ENCODE peak calls at places on chromosomes 2 and 18, in six cellular contexts. H is effector CD4-positive, alpha-beta T cell; Q is A172; V is stimulated activated CD8-positive, alpha-beta memory T cell treated with anti-CD3 and anti-CD28 coated beads, Interleukin-12 subunit alpha, Interleukin-12 subunit beta, amount 100 ng/mL, for 4 hours; N is G401; K is glutamatergic neuron. R is an unnamed sample.
A peak's percentile ranks its signal among the peaks of the same experiment; 100 is the strongest.

GRCh38 chr2:212135739-212136138 is 402.9 kb downstream of the ERBB4 start:
- DNase-seq in Q (peak; percentile 60), N (peak; percentile 100), K (peak; percentile 34), H (no peak), V (no peak), R (no peak)

GRCh38 chr2:62206024-62206423 is 10.1 kb downstream of the B3GNT2 start:
- DNase-seq in K (no peak), H (no peak), N (no peak), Q (no peak), V (no peak), R (no peak)

GRCh38 chr2:132656213-132656612 is 13.8 kb downstream of the LYPD1 start:
- DNase-seq in K (no peak), N (no peak), Q (no peak), V (no peak), H (no peak), R (no peak)

GRCh38 chr2:152740743-152741328 is 22.4 kb downstream of the ARL6IP6 start:
- DNase-seq in K (no peak), N (peak; percentile 63), Q (peak; percentile 50), H (no peak), V (no peak), R (no peak)

GRCh38 chr18:7561907-7562460 is 5.1 kb upstream of the PTPRM start:
- DNase-seq in K (no peak), Q (no peak), V (no peak), H (no peak), N (no peak), R (no peak)

GRCh38 chr2:23293063-23293462 is 91.9 kb upstream of the KLHL29 start:
- DNase-seq in Q (peak; percentile 40), V (no peak), N (no peak), H (no peak), K (no peak), R (no peak)

GRCh38 chr2:212379103-212379502 is 159.5 kb downstream of the ERBB4 start:
- DNase-seq in N (no peak), V (no peak), Q (no peak), K (no peak), H (no peak), R (no peak)

GRCh38 chr2:238136820-238137537 is 1.5 kb upstream of the KLHL30 start:
- DNase-seq in V (no peak), H (no peak), N (no peak), Q (no peak), K (peak; percentile 16), R (no peak)

GRCh38 chr2:15669375-15669910 is 77.8 kb downstream of the DDX1 start:
- DNase-seq in H (no peak), N (no peak), V (no peak), Q (no peak), K (no peak), R (no peak)

GRCh38 chr2:42064417-42064942 is 16.7 kb downstream of the PKDCC start:
- DNase-seq in H (no peak), Q (no peak), V (no peak), N (no peak), K (no peak), R (no peak)

GRCh38 chr18:76821356-76821874 is 942 bp upstream of the ZNF236 start:
- DNase-seq in N (no peak), V (no peak), H (no peak), K (no peak), Q (no peak), R (no peak)

GRCh38 chr2:170815311-170815710 is 1.4 kb upstream of the GAD1 start:
- DNase-seq in H (no peak), K (no peak), V (no peak), N (no peak), Q (no peak), R (no peak)

GRCh38 chr2:8622199-8622911 is 59.5 kb upstream of the ID2 start:
- DNase-seq in Q (no peak), N (no peak), V (no peak), K (no peak), H (no peak), R (no peak)

GRCh38 chr18:32167980-32168379 is 21.9 kb upstream of the MEP1B start:
- DNase-seq in Q (no peak), K (no peak), V (no peak), H (no peak), N (no peak), R (no peak)

GRCh38 chr2:174336403-174337336 is 1.9 kb downstream of the SP9 start:
- DNase-seq in H (no peak), N (no peak), V (no peak), K (peak; percentile 63), Q (no peak), R (peak; percentile 24)

GRCh38 chr2:234496835-234497591 is at the start of gene ARL4C:
- DNase-seq in V (peak; percentile 66), Q (peak; percentile 56), H (peak; percentile 68), K (peak; percentile 84), N (peak; percentile 74), R (peak; percentile 75)

GRCh38 chr2:237774811-237775553 is 23.6 kb upstream of the RBM44 start:
- DNase-seq in K (peak; percentile 57), V (no peak), Q (peak; percentile 56), N (peak; percentile 8), H (no peak), R (no peak)

GRCh38 chr2:127173073-127173472 is 47.0 kb downstream of the CYP27C1 start:
- DNase-seq in K (no peak), H (no peak), Q (no peak), V (no peak), N (no peak), R (no peak)

GRCh38 chr2:190343170-190343499 is 254 bp upstream of the INPP1 start:
- DNase-seq in K (no peak), Q (no peak), H (no peak), V (no peak), N (peak; percentile 57), R (no peak)

GRCh38 chr2:111041398-111042202 is 79.1 kb upstream of the BCL2L11 start:
- DNase-seq in V (no peak), H (no peak), Q (no peak), N (no peak), K (no peak), R (no peak)

GRCh38 chr18:69897397-69898108 is 50.1 kb downstream of the CD226 start:
- DNase-seq in H (peak; percentile 6), N (no peak), V (no peak), K (no peak), Q (no peak), R (no peak)

GRCh38 chr2:215365184-215365658 is 53.4 kb downstream of the ATIC start:
- DNase-seq in H (no peak), V (no peak), K (no peak), N (no peak), Q (no peak), R (no peak)

GRCh38 chr18:60693426-60693825 is 320.9 kb upstream of the MC4R start:
- DNase-seq in N (no peak), Q (peak; percentile 16), V (no peak), H (no peak), K (no peak), R (no peak)

GRCh38 chr2:14297906-14298305 is 334.6 kb upstream of the LRATD1 start:
- DNase-seq in H (no peak), K (no peak), V (no peak), N (no peak), Q (no peak), R (no peak)

GRCh38 chr18:50879302-50880107 is 587 bp downstream of the ME2 start:
- DNase-seq in K (no peak), V (peak; percentile 15), N (peak; percentile 80), Q (no peak), H (peak; percentile 10), R (no peak)

GRCh38 chr18:42258301-42258965 is 303.4 kb downstream of the PIK3C3 start:
- DNase-seq in N (no peak), H (no peak), V (no peak), K (no peak), Q (no peak), R (no peak)

GRCh38 chr18:11905613-11906012 is 2.5 kb downstream of the MPPE1 start:
- DNase-seq in N (no peak), V (no peak), Q (no peak), H (no peak), K (no peak), R (no peak)

GRCh38 chr18:40215981-40216380 is 1739.1 kb upstream of the PIK3C3 start:
- DNase-seq in H (no peak), V (no peak), Q (no peak), N (no peak), K (no peak), R (no peak)

GRCh38 chr2:152615177-152615576 is 102.1 kb downstream of the PRPF40A start:
- DNase-seq in H (no peak), Q (no peak), K (no peak), V (no peak), N (no peak), R (no peak)

GRCh38 chr2:102049756-102050443 is 58.1 kb downstream of the IL1R2 start:
- DNase-seq in Q (no peak), N (peak; percentile 14), K (no peak), H (no peak), V (no peak), R (no peak)

GRCh38 chr18:9643549-9643948 is 29.2 kb upstream of the PPP4R1 start:
- DNase-seq in N (no peak), V (no peak), H (no peak), Q (peak; percentile 96), K (no peak), R (no peak)

GRCh38 chr2:196459539-196459938 is 180.0 kb upstream of the CCDC150 start:
- DNase-seq in H (no peak), K (no peak), Q (peak; percentile 86), V (no peak), N (no peak), R (no peak)

GRCh38 chr2:109368798-109369197 is 239.8 kb downstream of the SH3RF3 start:
- DNase-seq in Q (no peak), K (no peak), N (no peak), H (no peak), V (no peak), R (no peak)

GRCh38 chr18:44464401-44465185 is 216.1 kb upstream of the SETBP1 start:
- DNase-seq in V (no peak), H (no peak), K (no peak), N (no peak), Q (no peak), R (no peak)